ENCODE peak calls at places on chromosome 16, in seven cellular contexts. N, P, C, H, S, O and X are unnamed samples.

GRCh38 chr16:8828541-8829165 is 31.0 kb downstream of the PMM2 start:
- DNase-seq in N (peak), P (no peak), C (no peak), H (no peak), S (no peak), O (no peak), X (no peak)

GRCh38 chr16:83312846-83313245 is 494.9 kb upstream of the HSBP1 start:
- DNase-seq in N (no peak), P (no peak), C (no peak), H (no peak), S (no peak), O (no peak), X (no peak)

GRCh38 chr16:8096211-8096610 is 494.1 kb downstream of the TMEM114 start:
- DNase-seq in N (no peak), P (no peak), C (no peak), H (no peak), S (no peak), O (no peak), X (no peak)

GRCh38 chr16:1548234-1548633 is 14.8 kb downstream of the TMEM204 start:
- DNase-seq in N (no peak), P (no peak), C (no peak), H (no peak), S (no peak), O (peak), X (no peak)

GRCh38 chr16:81237282-81237681 is 1.2 kb upstream of the BCO1 start:
- DNase-seq in N (no peak), P (no peak), C (no peak), H (no peak), S (no peak), O (peak), X (no peak)

GRCh38 chr16:8924214-8924613 is 39.5 kb downstream of the USP7 start:
- DNase-seq in N (no peak), P (no peak), C (no peak), H (no peak), S (no peak), O (no peak), X (no peak)

GRCh38 chr16:50334106-50334975 is 34.4 kb downstream of the BRD7 start:
- DNase-seq in N (no peak), P (no peak), C (no peak), H (no peak), S (no peak), O (no peak), X (no peak)

GRCh38 chr16:21156767-21157467 is 1.6 kb upstream of the LDAF1 start:
- DNase-seq in N (peak), P (peak), C (peak), H (peak), S (peak), O (peak), X (peak)

GRCh38 chr16:6483634-6484033 is 849.0 kb upstream of the RBFOX1 start:
- DNase-seq in N (no peak), P (peak), C (no peak), H (peak), S (no peak), O (no peak), X (no peak)

GRCh38 chr16:49800441-49800840 is 55.5 kb downstream of the ZNF423 start:
- DNase-seq in N (no peak), P (no peak), C (no peak), H (no peak), S (no peak), O (no peak), X (no peak)

GRCh38 chr16:3610698-3611144 is 685 bp downstream of the SLX4 start:
- DNase-seq in N (peak), P (no peak), C (no peak), H (peak), S (no peak), O (no peak), X (no peak)

GRCh38 chr16:3608069-3608468 is 3.3 kb downstream of the SLX4 start:
- DNase-seq in N (no peak), P (no peak), C (no peak), H (no peak), S (no peak), O (no peak), X (no peak)

GRCh38 chr16:3609895-3610697 is 1.3 kb downstream of the SLX4 start:
- DNase-seq in N (peak), P (no peak), C (no peak), H (no peak), S (peak), O (no peak), X (no peak)

GRCh38 chr16:3611145-3611977 is at the start of gene SLX4:
- DNase-seq in N (peak), P (peak), C (peak), H (peak), S (peak), O (peak), X (peak)

DNA sequence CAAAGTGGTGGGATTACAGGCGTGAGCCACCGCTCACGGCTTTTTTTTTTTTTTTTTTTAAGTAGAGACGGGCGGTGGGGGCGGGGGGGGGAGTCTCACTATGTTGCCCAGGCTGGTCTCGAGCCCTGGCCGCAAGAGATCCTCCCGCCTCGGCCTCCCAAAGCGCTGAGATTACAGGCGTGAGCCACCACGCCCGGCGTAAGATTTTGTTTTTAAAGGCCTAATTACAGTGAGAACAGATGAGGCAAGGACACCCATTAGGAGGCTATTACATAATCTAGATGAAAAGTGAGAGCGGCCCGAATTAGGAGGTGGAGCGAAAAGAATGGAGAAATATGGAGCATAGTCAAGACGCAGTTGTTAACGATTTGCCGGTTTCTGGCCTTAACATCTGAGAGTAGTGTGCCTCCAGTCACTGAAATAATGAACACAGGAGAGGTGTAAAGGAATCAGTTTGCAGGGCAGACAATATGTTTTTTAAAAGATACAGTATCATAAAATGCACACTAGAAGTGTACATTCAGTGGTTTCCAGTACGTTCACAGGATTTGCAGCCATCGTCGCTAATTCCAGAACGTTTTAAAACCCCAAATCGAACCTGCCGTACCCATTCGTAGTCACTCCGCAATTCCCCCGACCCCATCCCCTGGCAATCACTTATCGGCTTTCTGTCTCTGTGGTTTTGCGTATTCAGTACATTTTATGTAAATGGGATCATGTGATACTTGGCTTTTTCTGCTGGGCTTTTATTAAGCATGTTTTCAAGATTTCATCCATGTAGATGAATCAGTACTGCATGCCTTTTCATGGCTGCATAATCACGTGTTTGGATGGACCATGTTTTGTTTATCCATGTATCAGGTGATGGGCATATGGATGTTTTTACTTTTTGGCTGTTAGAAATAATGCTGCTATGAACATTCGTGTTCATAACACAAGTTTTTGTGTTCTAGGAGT is 1.4 kb upstream of the SLX4 start:
- DNase-seq in N (peak), P (no peak), C (no peak), H (no peak), S (no peak), O (no peak), X (no peak)
- TF ChIP-seq EZH2 in N (no peak), P (no peak), C (no peak), H (no peak), S (no peak), O (no peak), X (no peak)

GRCh38 chr16:89475144-89475543 is 15.2 kb downstream of the ANKRD11 start:
- DNase-seq in N (no peak), P (no peak), C (no peak), H (peak), S (no peak), O (no peak), X (no peak)
- H3K27ac ChIP-seq in N (peak), P (no peak), C (no peak), H (no peak), S (no peak), O (no peak), X (no peak)

GRCh38 chr16:74871608-74872007 is 97.0 kb upstream of the FA2H start:
- DNase-seq in N (no peak), P (no peak), C (no peak), H (peak), S (no peak), O (no peak), X (no peak)

GRCh38 chr16:74874123-74874522 is 99.5 kb upstream of the FA2H start:
- DNase-seq in N (no peak), P (no peak), C (no peak), H (no peak), S (no peak), O (no peak), X (no peak)

GRCh38 chr16:74872302-74872701 is 97.7 kb upstream of the FA2H start:
- DNase-seq in N (no peak), P (no peak), C (no peak), H (no peak), S (no peak), O (no peak), X (no peak)

GRCh38 chr16:74877706-74878105 is 103.1 kb upstream of the FA2H start:
- DNase-seq in N (no peak), P (no peak), C (no peak), H (no peak), S (no peak), O (no peak), X (no peak)

DNA sequence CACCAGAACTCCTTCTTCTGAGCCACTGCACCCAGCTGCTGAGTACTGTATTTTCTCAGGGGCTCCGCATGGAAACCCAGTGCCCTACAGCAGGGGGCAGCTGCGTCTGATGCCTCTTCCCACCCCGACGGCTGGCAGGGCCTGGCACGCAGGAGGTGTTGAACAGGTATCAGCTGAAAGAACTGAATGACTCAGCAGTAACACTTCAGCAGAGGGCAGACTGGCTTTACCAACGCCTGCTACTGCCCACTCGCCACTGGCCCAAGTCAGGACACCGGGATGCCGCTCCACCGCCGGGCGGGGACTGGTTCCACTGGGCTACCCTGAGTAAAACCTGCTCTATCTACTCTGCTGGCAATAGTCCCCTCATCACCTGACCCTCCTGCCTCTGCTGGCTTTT is 100.3 kb upstream of the FA2H start:
- DNase-seq in N (no peak), P (no peak), C (no peak), H (no peak), S (no peak), O (no peak), X (no peak)
- TF ChIP-seq EZH2phosphoT487 in N (no peak), P (no peak), C (no peak), H (no peak), S (no peak), O (no peak), X (no peak)

DNA sequence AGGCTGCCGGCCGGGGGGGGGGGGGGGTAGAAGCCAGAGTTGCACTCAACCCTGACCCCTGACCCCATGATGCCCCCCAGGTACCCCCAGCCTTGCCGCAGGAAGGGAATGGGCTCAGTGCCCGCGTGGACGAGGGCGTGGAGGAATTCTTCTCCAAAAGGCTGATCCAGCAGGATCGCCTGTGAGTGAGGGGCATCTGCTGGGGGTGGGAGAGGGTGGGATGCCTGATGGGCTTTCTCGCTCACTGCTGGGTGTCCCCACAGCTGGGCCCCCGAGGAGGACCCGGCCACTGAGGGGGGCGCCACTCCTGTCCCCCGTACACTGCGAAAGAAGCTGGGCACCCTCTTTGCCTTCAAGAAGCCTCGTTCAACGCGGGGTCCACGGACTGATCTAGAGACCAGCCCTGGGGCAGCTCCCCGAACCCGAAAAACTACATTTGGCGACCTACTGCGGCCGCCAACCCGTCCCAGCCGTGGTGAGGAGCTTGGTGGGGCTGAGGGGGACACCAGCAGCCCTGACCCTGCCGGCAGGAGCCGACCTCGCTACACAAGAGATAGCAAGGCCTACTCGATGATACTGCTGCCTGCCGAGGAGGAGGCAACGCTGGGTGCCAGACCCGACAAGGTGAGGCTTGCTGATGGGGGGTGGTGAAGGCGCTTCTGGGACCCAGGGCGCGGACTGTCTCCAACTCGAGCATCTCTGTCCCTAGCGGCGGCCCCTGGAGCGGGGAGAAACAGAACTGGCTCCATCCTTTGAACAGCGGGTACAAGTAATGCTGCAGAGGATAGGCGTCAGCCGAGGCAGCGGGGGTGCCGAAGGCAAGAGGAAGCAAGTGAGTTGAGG is 5.8 kb downstream of the ACD start:
- DNase-seq in N (no peak), P (no peak), C (no peak), H (peak), S (no peak), O (no peak), X (no peak)
- TF ChIP-seq EZH2 in N (no peak), P (no peak), C (no peak), H (no peak), S (no peak), O (no peak), X (no peak)

GRCh38 chr16:17213025-17213424 is 257.7 kb downstream of the XYLT1 start:
- DNase-seq in N (no peak), P (no peak), C (no peak), H (no peak), S (no peak), O (no peak), X (no peak)
- H3K27ac ChIP-seq in N (no peak), P (no peak), C (no peak), H (no peak), S (no peak), O (no peak), X (no peak)

DNA sequence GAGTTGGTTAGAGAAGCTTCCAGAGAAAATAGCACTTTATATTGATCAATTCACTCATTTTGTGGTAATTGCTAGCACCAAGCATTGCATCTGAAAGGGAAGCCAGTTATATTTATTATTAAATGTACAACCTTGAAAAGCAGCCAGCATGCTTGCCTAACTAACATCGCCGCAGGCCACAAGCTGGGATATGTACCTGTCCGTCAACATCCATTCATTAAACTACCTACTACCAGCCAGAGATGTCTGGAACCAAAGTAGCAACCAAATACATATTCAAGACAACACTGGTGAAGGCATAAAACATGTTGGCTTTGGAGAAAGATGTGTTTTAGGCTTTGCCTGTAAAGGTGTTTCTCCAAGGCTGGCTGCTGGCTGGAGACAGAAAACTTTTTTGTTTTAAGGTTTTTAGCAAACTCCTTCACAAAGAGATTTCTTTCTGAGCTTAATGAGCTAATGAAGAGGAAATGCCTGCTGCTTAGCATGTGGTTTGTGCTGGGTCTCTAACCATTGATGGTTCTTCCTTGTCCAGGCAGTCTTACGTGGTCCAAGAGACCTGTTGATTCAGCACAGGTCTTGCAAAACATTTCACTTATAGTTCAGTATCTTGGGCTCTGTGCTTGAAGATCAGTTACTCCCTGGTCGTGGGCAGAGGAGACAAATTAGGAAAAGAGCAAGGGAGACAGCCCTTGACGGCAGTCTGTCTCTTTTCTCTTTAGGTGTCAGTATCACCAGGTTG is 3.1 kb downstream of the ITPRIPL2 start:
- DNase-seq in N (peak), P (no peak), C (no peak), H (peak), S (no peak), O (no peak), X (no peak)
- TF ChIP-seq EZH2phosphoT487 in N (no peak), P (no peak), C (no peak), H (no peak), S (no peak), O (no peak), X (no peak)